ENCODE peak calls at places on chromosome 12, in eight cellular contexts. U, I, X, V, Q, C, H and L are unnamed samples.

GRCh38 chr12:78918221-78918620 is 53.6 kb downstream of the SYT1 start:
- DNase-seq in X (peak), C (no peak), U (peak), I (no peak), V (no peak), H (no peak), Q (no peak), L (no peak)

GRCh38 chr12:41944241-41944640 is 200.4 kb downstream of the GXYLT1 start:
- DNase-seq in I (no peak), U (peak), C (no peak), X (no peak), Q (no peak), V (peak), H (no peak), L (peak)

GRCh38 chr12:28024231-28024995 is 51.9 kb upstream of the PTHLH start:
- DNase-seq in U (peak), C (peak), V (peak), X (peak), H (no peak), I (no peak), Q (no peak), L (peak)

GRCh38 chr12:1915082-1915968 is 3.1 kb downstream of the CACNA2D4 start:
- DNase-seq in C (no peak), H (peak), I (peak), Q (no peak), V (no peak), X (no peak), U (no peak), L (no peak)

GRCh38 chr12:103645202-103645601 is 58.1 kb downstream of the STAB2 start:
- DNase-seq in H (no peak), Q (no peak), X (peak), U (peak), V (peak), C (peak), I (no peak), L (peak)

GRCh38 chr12:60266381-60266852 is 670.6 kb downstream of the SLC16A7 start:
- DNase-seq in V (peak), I (no peak), H (no peak), U (peak), C (peak), Q (no peak), X (peak), L (peak)

GRCh38 chr12:125355614-125356013 is 290.4 kb downstream of the AACS start:
- DNase-seq in Q (no peak), V (no peak), X (no peak), H (no peak), C (no peak), U (no peak), I (no peak), L (no peak)

GRCh38 chr12:81573228-81573627 is 185.9 kb downstream of the PPFIA2 start:
- DNase-seq in Q (no peak), U (peak), X (peak), V (peak), C (peak), H (no peak), I (no peak), L (no peak)

GRCh38 chr12:3135522-3136461 is 58.6 kb downstream of the TSPAN9 start:
- DNase-seq in H (no peak), Q (no peak), X (peak), I (peak), U (peak), C (peak), V (peak), L (peak)

GRCh38 chr12:291153-291723 is 28.6 kb upstream of the SLC6A13 start:
- DNase-seq in I (no peak), H (no peak), X (no peak), C (no peak), Q (no peak), V (peak), U (no peak), L (no peak)

GRCh38 chr12:1044697-1045096 is 53.7 kb downstream of the ERC1 start:
- DNase-seq in V (peak), H (no peak), Q (no peak), U (peak), X (peak), I (no peak), C (peak), L (peak)

GRCh38 chr12:6996040-6996441 is 22.2 kb downstream of the LPCAT3 start:
- DNase-seq in V (peak), Q (no peak), X (peak), H (no peak), C (peak), U (peak), I (no peak), L (peak)

GRCh38 chr12:70920251-70920851 is at the start of gene PTPRR:
- DNase-seq in C (no peak), H (no peak), Q (no peak), I (no peak), X (no peak), V (no peak), U (no peak), L (no peak)

GRCh38 chr12:130818381-130819247 is 20.4 kb downstream of the STX2 start:
- DNase-seq in I (peak), U (peak), Q (no peak), H (peak), X (no peak), V (no peak), C (peak), L (no peak)

GRCh38 chr12:2288001-2288400 is 235.2 kb downstream of the CACNA1C start:
- DNase-seq in U (peak), I (no peak), X (peak), Q (no peak), C (peak), V (peak), H (no peak), L (peak)

GRCh38 chr12:116880817-116881324 is 370 bp downstream of the HRK start:
- DNase-seq in C (peak), X (peak), U (peak), H (no peak), I (peak), Q (no peak), V (peak), L (no peak)
- TF ChIP-seq CTCF in C (no peak), X (no peak), U (no peak), H (no peak), I (peak), Q (no peak), V (no peak), L (no peak)

GRCh38 chr12:26374934-26375333 is 179.6 kb downstream of the SSPN start:
- DNase-seq in C (peak), Q (no peak), X (peak), H (no peak), V (no peak), U (peak), I (no peak), L (no peak)
- TF ChIP-seq CTCF in C (no peak), Q (no peak), X (no peak), H (no peak), V (no peak), U (no peak), I (no peak), L (no peak)

DNA sequence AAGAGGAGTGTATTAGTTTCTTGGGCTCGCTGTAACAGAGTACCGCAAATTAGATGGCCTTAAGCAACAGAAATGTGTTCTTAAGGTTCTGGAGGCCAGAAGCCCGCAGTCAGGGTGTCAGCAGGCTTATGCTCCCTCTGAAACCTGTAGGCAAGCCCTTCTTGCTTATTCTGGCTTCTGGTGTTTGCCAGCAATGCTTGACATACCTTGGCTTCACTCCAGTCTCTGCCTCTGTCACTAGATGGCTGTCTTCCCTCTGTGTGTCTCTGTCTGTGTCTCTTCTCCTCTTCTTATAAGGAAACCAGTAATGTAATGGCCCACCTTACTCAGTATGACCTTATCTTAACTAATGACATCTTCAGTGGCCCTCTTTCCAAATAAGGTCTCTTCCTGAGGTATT is 85.1 kb downstream of the DERA start:
- DNase-seq in U (peak), X (peak), Q (no peak), C (peak), V (peak), H (no peak), I (no peak), L (peak)
- TF ChIP-seq CTCF in U (peak), X (no peak), Q (no peak), C (peak), V (peak), H (no peak), I (no peak), L (peak)

GRCh38 chr12:123264642-123265041 is 7.0 kb downstream of the CDK2AP1 start:
- DNase-seq in Q (no peak), C (no peak), V (no peak), I (peak), U (no peak), H (no peak), X (no peak), L (no peak)
- TF ChIP-seq CTCF in Q (no peak), C (peak), V (no peak), I (no peak), U (no peak), H (peak), X (no peak), L (peak)

GRCh38 chr12:54028324-54029201 is at the start of gene HOXC6:
- DNase-seq in V (peak), X (no peak), C (no peak), I (no peak), Q (no peak), U (no peak), H (no peak), L (no peak)

GRCh38 chr12:54030889-54031860 is 1.7 kb upstream of the HOXC5 start:
- DNase-seq in H (no peak), I (no peak), C (peak), X (peak), U (peak), V (peak), Q (no peak), L (peak)

GRCh38 chr12:54027442-54027786 is 826 bp upstream of the HOXC6 start:
- DNase-seq in I (no peak), Q (no peak), U (no peak), C (no peak), H (no peak), X (no peak), V (no peak), L (no peak)

GRCh38 chr12:54030442-54030801 is 2.2 kb downstream of the HOXC6 start:
- DNase-seq in U (no peak), C (no peak), X (no peak), Q (no peak), H (no peak), I (no peak), V (no peak), L (no peak)

GRCh38 chr12:54029529-54030441 is 1.5 kb downstream of the HOXC6 start:
- DNase-seq in Q (no peak), H (no peak), U (no peak), C (no peak), V (no peak), I (no peak), X (no peak), L (no peak)
- TF ChIP-seq CTCF in Q (no peak), H (no peak), U (no peak), C (no peak), V (no peak), I (no peak), X (no peak), L (no peak)

GRCh38 chr12:63753743-63754142 is 26.0 kb upstream of the RXYLT1 start:
- DNase-seq in H (no peak), V (no peak), I (no peak), C (no peak), X (no peak), Q (no peak), U (no peak), L (no peak)
- TF ChIP-seq CTCF in H (peak), V (peak), I (no peak), C (peak), X (no peak), Q (no peak), U (peak), L (peak)

GRCh38 chr12:109293106-109293505 is 16.0 kb downstream of the FOXN4 start:
- DNase-seq in I (no peak), Q (no peak), C (no peak), X (no peak), H (no peak), V (no peak), U (no peak), L (no peak)

GRCh38 chr12:109299849-109300248 is 9.2 kb downstream of the FOXN4 start:
- DNase-seq in I (no peak), X (no peak), V (no peak), H (no peak), U (no peak), C (no peak), Q (no peak), L (no peak)

GRCh38 chr12:109295764-109296425 is 13.2 kb downstream of the FOXN4 start:
- DNase-seq in U (no peak), C (no peak), V (no peak), Q (no peak), I (no peak), X (no peak), H (no peak), L (no peak)

GRCh38 chr12:109294286-109294796 is 14.7 kb downstream of the FOXN4 start:
- DNase-seq in I (no peak), V (no peak), C (no peak), U (no peak), Q (no peak), H (no peak), X (no peak), L (no peak)

DNA sequence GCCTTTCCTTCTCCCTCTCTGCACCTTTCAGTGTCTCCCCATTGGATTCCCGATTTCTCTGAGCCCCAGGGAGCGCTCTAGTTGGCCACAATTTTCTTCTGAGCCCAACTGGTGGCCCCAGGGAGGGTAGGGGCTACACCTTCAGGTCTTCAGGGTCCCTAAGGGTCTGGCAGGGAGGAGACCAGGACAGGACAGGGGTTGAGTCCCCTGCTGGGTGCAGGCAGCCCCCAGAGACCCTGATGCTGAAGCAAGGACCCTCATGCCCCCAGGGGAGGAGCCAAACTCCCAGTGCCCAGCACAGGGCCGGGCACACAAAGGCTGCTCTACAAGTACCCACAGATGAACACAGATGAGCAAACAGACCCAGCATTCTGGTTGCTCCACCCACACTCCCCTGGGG is 12.7 kb downstream of the FOXN4 start:
- DNase-seq in C (no peak), H (no peak), I (no peak), X (no peak), U (no peak), Q (no peak), V (no peak), L (no peak)
- TF ChIP-seq CTCF in C (no peak), H (no peak), I (no peak), X (no peak), U (no peak), Q (no peak), V (no peak), L (no peak)

GRCh38 chr12:90015228-90015627 is 306.6 kb upstream of the ATP2B1 start:
- DNase-seq in U (peak), Q (no peak), V (peak), H (no peak), C (peak), I (no peak), X (peak), L (peak)

GRCh38 chr12:90017316-90017715 is 308.7 kb upstream of the ATP2B1 start:
- DNase-seq in U (no peak), V (peak), I (no peak), X (no peak), Q (no peak), C (no peak), H (no peak), L (no peak)

GRCh38 chr12:90010089-90010488 is 301.5 kb upstream of the ATP2B1 start:
- DNase-seq in X (peak), V (no peak), U (no peak), Q (no peak), H (no peak), C (no peak), I (no peak), L (no peak)

GRCh38 chr12:90008277-90008676 is 299.6 kb upstream of the ATP2B1 start:
- DNase-seq in I (no peak), Q (no peak), X (no peak), U (no peak), C (no peak), H (no peak), V (no peak), L (no peak)

DNA sequence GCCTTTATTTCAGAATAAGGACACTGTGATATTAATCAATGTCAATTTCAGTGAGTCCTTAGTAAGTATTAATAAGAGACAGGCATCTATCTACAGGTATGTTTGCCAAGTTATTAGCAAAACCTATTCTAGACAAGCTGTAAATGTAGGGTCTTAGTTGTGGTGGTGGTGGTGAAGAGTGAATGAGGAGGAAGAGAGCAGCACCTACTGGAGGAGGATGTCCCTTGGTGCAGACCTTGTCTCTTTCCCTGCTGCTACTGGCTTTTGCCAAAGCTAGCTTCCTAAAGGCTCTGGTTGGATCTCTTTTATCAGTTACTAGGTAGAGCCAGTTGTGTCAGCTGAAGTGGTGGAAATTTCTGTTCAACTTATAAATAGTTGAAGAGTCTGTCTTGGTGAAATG is 304.8 kb upstream of the ATP2B1 start:
- DNase-seq in U (no peak), H (no peak), Q (no peak), V (no peak), I (no peak), C (peak), X (peak), L (peak)
- TF ChIP-seq CTCF in U (no peak), H (no peak), Q (no peak), V (peak), I (peak), C (peak), X (peak), L (peak)